ENCODE peak calls at places on chromosome 17, in five cellular contexts. W is body of pancreas, E is cardiac muscle cell, A is Peyer's patch, O is sigmoid colon. X is an unnamed sample.

GRCh38 chr17:50946891-50947843 is 81.0 kb upstream of the TOB1 start:
- DNase-seq in A (peak; percentile 44), O (peak; percentile 63), E (no peak), W (peak; percentile 14), X (no peak)

GRCh38 chr17:73335591-73336503 is 24.0 kb upstream of the CDC42EP4 start:
- DNase-seq in A (no peak), E (no peak), O (no peak), W (no peak), X (no peak)

GRCh38 chr17:42673885-42674754 is 2.7 kb downstream of the PLEKHH3 start:
- DNase-seq in W (no peak), E (peak; percentile 89), O (peak; percentile 89), A (peak; percentile 66), X (peak; percentile 81)

GRCh38 chr17:71516149-71516548 is 604.7 kb upstream of the SOX9 start:
- DNase-seq in E (no peak), O (no peak), W (no peak), A (no peak), X (no peak)

GRCh38 chr17:66302761-66303626 is 581 bp downstream of the PRKCA start:
- DNase-seq in O (peak; percentile 86), W (peak; percentile 60), E (peak; percentile 62), A (peak; percentile 73), X (peak; percentile 67)

GRCh38 chr17:34220776-34221390 is 34.2 kb upstream of the CCL2 start:
- DNase-seq in W (no peak), E (peak; percentile 54), O (no peak), A (no peak), X (no peak)

GRCh38 chr17:12959441-12959840 is 58.4 kb downstream of the ELAC2 start:
- DNase-seq in E (peak; percentile 45), W (no peak), O (no peak), A (no peak), X (no peak)

GRCh38 chr17:40191237-40192208 is 14.3 kb downstream of the RAPGEFL1 start:
- DNase-seq in A (peak; percentile 90), E (peak; percentile 81), O (peak; percentile 89), W (peak; percentile 75), X (peak; percentile 76)

GRCh38 chr17:46770818-46771600 is 47.5 kb downstream of the WNT3 start:
- DNase-seq in A (peak; percentile 72), O (no peak), E (peak; percentile 52), W (peak; percentile 29), X (no peak)

GRCh38 chr17:74757931-74758845 is 9.8 kb downstream of the NHERF1 start:
- DNase-seq in A (no peak), E (peak; percentile 56), W (no peak), O (no peak), X (no peak)

GRCh38 chr17:39665642-39666221 is 583 bp downstream of the TCAP start:
- DNase-seq in A (no peak), O (no peak), E (no peak), W (no peak), X (peak; percentile 40)

GRCh38 chr17:79840204-79840988 is 1.2 kb upstream of the CBX4 start:
- DNase-seq in W (peak; percentile 63), E (peak; percentile 76), A (peak; percentile 81), O (peak; percentile 92), X (peak; percentile 52)

GRCh38 chr17:19364699-19365498 is 2.4 kb upstream of the B9D1 start:
- DNase-seq in E (no peak), W (no peak), A (no peak), O (peak; percentile 58), X (no peak)

GRCh38 chr17:379531-380200 is 27.1 kb upstream of the RPH3AL start:
- DNase-seq in O (no peak), E (no peak), A (peak; percentile 19), W (no peak), X (no peak)

GRCh38 chr17:64679710-64680216 is 17.7 kb upstream of the SMURF2 start:
- DNase-seq in O (no peak), W (no peak), A (no peak), E (peak; percentile 89), X (no peak)

GRCh38 chr17:37056622-37057021 is 107.9 kb downstream of the AATF start:
- DNase-seq in E (no peak), O (no peak), W (no peak), A (no peak), X (no peak)

GRCh38 chr17:61362852-61363600 is 36.6 kb upstream of the TBX2 start:
- DNase-seq in O (no peak), E (no peak), A (no peak), W (no peak), X (no peak)

GRCh38 chr17:37361543-37361942 is 14.2 kb upstream of the C17orf78 start:
- DNase-seq in O (no peak), E (no peak), W (no peak), A (no peak), X (no peak)

GRCh38 chr17:80585880-80586279 is 41.2 kb downstream of the RPTOR start:
- DNase-seq in O (no peak), W (no peak), E (no peak), A (no peak), X (no peak)

GRCh38 chr17:58369214-58370031 is 17.4 kb upstream of the SUPT4H1 start:
- DNase-seq in A (peak; percentile 75), O (no peak), E (no peak), W (no peak), X (no peak)

GRCh38 chr17:1347681-1348318 is 52.2 kb downstream of the YWHAE start:
- DNase-seq in W (no peak), A (peak; percentile 79), O (peak; percentile 75), E (no peak), X (no peak)

GRCh38 chr17:36506831-36507230 is 20.4 kb downstream of the ZNHIT3 start:
- DNase-seq in E (no peak), A (no peak), O (no peak), W (no peak), X (no peak)

GRCh38 chr17:22268214-22268911 is 576.0 kb downstream of the KCNJ18 start:
- DNase-seq in A (no peak), E (no peak), W (no peak), O (no peak), X (no peak)
- H3K9me3 ChIP-seq in A (no peaks in the 10 kb centered on the region), E (no peaks in the 10 kb centered on the region), W (no peaks in the 10 kb centered on the region), O (no peaks in the 10 kb centered on the region), X (no peaks in the 10 kb centered on the region)

DNA sequence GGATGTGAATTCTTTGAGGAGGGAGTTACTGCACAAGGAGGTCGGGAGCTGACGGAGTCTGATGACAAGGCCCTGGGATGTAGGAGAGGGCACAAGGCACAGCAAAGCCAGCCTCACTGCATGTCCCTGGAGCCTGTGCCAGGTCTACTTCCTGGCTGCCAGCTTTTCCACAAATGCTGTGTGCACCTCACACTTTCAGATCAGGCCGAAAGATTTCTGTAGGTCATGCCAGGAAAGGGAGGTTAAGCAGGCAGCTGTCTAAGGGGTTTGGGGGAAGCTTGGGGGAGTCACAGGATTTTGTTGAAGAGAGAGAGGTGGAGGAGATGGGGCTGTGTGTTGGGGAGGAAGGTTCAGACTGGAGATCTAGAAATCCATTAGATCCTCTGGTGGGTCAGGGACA is 792.5 kb downstream of the KCNJ18 start:
- DNase-seq in A (no peak), W (no peak), O (no peak), E (no peak), X (no peak)
- H3K9me3 ChIP-seq in A (no peaks in the 10 kb centered on the region), W (no peaks in the 10 kb centered on the region), O (peaks cover 8% of the 10 kb centered on the region), E (no peaks in the 10 kb centered on the region), X (peaks cover 22% of the 10 kb centered on the region)

DNA sequence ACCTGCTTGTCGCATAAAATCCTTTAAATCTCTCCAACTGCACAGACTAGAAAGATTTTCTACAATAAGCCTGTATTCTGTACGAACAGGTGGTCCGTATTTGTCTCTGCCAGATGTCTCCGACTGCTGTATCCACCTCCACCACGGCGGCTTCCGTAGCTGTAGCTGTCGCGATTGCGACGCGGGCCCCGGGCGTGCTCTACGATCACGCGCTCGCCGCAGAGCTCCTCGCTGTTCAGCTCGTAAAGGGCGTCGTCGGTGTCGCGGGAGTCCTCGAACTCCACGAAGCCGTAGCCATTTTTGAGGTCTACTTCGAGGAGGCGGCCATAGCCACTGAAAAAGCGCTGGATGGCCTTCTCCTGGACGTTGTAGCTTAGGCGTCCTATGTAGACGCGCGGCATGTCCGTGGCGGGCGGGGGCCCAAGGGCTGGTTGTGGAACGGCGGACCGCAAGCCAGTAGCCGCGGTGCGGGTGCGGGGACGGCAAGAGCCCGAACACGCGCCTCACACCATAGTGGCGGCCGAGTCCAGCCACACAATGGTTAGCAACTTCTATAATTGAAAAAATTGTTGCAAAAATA is 36.1 kb downstream of the ZNF624 start:
- DNase-seq in O (no peak), E (no peak), W (no peak), A (no peak), X (no peak)
- H3K9me3 ChIP-seq in O (peaks cover 18% of the 10 kb centered on the region), E (peaks cover 7% of the 10 kb centered on the region), W (no peaks in the 10 kb centered on the region), A (peaks cover 13% of the 10 kb centered on the region), X (peaks cover 80% of the 10 kb centered on the region)

DNA sequence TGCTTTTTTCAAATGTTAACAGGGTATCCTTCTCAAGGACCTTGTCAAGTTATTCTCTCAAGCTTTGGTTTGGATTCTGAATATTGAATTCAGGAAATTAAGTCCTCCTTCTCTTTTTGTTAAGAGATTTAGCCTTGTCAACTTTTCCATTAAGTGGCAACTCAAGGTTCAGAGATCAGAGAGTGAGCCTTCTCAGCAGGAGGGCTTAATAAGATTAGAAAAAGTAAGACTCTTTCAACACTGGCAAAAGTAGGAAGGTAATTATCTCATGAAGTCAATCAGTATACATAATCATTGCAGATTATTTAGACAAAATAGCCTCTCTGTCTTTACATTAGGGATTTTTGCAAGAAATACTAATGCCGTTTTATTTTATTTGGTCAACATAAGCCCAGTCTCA is 330.7 kb downstream of the KIF2B start:
- DNase-seq in E (no peak), W (no peak), O (no peak), A (no peak), X (no peak)
- H3K9me3 ChIP-seq in E (no peaks in the 10 kb centered on the region), W (no peaks in the 10 kb centered on the region), O (no peaks in the 10 kb centered on the region), A (no peaks in the 10 kb centered on the region), X (no peaks in the 10 kb centered on the region)